ENCODE peak calls at places on chromosomes 12 and 14, in four cellular contexts. B is K562, X is GM12878, L is neural progenitor cell. G is an unnamed sample.

GRCh38 chr12:56315256-56315625 is 547 bp downstream of the CNPY2 start:
- DNase-seq in X (no peak), L (peak), B (peak), G (peak)

GRCh38 chr14:78316058-78316457 is 145.9 kb downstream of the NRXN3 start:
- DNase-seq in L (peak), B (no peak), X (no peak), G (no peak)

GRCh38 chr12:62767946-62768345 is 167.0 kb downstream of the PPM1H start:
- DNase-seq in L (no peak), B (no peak), X (no peak), G (no peak)

GRCh38 chr12:123923038-123923437 is 49.6 kb downstream of the CCDC92 start:
- DNase-seq in X (no peak), B (no peak), L (no peak), G (no peak)

GRCh38 chr12:109539508-109539907 is 33.8 kb downstream of the MMAB start:
- DNase-seq in L (no peak), X (no peak), B (no peak), G (no peak)

GRCh38 chr12:48779869-48780268 is 9.0 kb downstream of the ADCY6 start:
- DNase-seq in X (no peak), B (peak), L (no peak), G (no peak)

GRCh38 chr12:105077435-105077834 is 6.8 kb downstream of the ALDH1L2 start:
- DNase-seq in X (no peak), L (no peak), B (no peak), G (no peak)

GRCh38 chr14:49727171-49727570 is 34.3 kb downstream of the KLHDC1 start:
- DNase-seq in X (no peak), L (no peak), B (no peak), G (no peak)

GRCh38 chr12:88934163-88934747 is 354.0 kb upstream of the KITLG start:
- DNase-seq in B (no peak), X (no peak), L (no peak), G (no peak)

GRCh38 chr14:100526057-100526456 is 61.2 kb downstream of the BEGAIN start:
- DNase-seq in B (no peak), X (no peak), L (no peak), G (no peak)

GRCh38 chr14:61812347-61813100 is 50.3 kb downstream of the SNAPC1 start:
- DNase-seq in L (peak), B (no peak), X (no peak), G (peak)

GRCh38 chr14:22558221-22558913 is 30.7 kb downstream of the DAD1 start:
- DNase-seq in B (peak), L (peak), X (no peak), G (peak)

GRCh38 chr14:52778702-52779101 is 12.7 kb downstream of the GNPNAT1 start:
- DNase-seq in B (no peak), L (no peak), X (no peak), G (no peak)

GRCh38 chr14:100738269-100738691 is 11.6 kb downstream of the DLK1 start:
- DNase-seq in L (no peak), X (no peak), B (no peak), G (no peak)

GRCh38 chr12:94640134-94640928 is 10.0 kb downstream of the TMCC3 start:
- DNase-seq in X (peak), B (no peak), L (no peak), G (no peak)

GRCh38 chr12:17928708-17929366 is 161.2 kb downstream of the RERGL start:
- DNase-seq in L (peak), B (no peak), X (no peak), G (peak)

GRCh38 chr12:14871886-14872285 is 13.8 kb downstream of the MGP start:
- DNase-seq in X (no peak), L (no peak), B (no peak), G (no peak)

GRCh38 chr14:81031488-81031887 is 76.1 kb downstream of the TSHR start:
- DNase-seq in L (no peak), X (no peak), B (no peak), G (no peak)

GRCh38 chr14:29463727-29464370 is 463.8 kb downstream of the PRKD1 start:
- DNase-seq in B (no peak), X (no peak), L (peak), G (peak)

GRCh38 chr14:51464411-51464810 is 187.3 kb upstream of the FRMD6 start:
- DNase-seq in X (no peak), B (no peak), L (no peak), G (no peak)

GRCh38 chr14:72061718-72062117 is 129.5 kb downstream of the RGS6 start:
- DNase-seq in B (no peak), X (no peak), L (no peak), G (no peak)

GRCh38 chr14:50103558-50103957 is 12.8 kb downstream of the VCPKMT start:
- DNase-seq in X (no peak), B (no peak), L (no peak), G (no peak)

DNA sequence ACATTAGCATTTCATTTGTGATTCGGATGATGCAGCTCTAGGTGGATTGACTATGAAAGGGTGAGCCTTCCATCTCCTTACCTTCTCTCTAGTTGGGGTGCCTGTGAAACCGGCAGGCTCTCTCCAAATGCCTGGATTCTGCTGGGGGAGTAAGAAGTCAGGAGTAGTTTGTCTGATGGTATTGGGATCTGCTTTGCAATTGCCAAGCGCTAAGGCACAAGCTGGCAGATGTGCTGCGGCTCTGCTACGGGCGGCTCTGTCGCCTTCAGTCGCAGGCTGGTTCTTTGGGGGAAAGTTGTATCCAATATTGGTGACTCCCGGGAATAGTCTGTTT is 2.4 kb downstream of the RMST start:
- DNase-seq in L (peak), X (no peak), B (no peak), G (peak)
- TF ChIP-seq EZH2 in L (no peak), X (no peak), B (no peak), G (no peak)

GRCh38 chr14:96038558-96038919 is 623 bp upstream of the C14orf132 start:
- DNase-seq in B (no peak), X (no peak), L (peak), G (peak)

GRCh38 chr14:96039633-96040311 is 610 bp downstream of the C14orf132 start:
- DNase-seq in B (no peak), L (peak), X (no peak), G (peak)

GRCh38 chr14:96040836-96041371 is 1.7 kb downstream of the C14orf132 start:
- DNase-seq in L (no peak), X (no peak), B (no peak), G (no peak)

GRCh38 chr14:96037891-96038557 is 1.1 kb upstream of the C14orf132 start:
- DNase-seq in X (no peak), L (no peak), B (no peak), G (peak)

DNA sequence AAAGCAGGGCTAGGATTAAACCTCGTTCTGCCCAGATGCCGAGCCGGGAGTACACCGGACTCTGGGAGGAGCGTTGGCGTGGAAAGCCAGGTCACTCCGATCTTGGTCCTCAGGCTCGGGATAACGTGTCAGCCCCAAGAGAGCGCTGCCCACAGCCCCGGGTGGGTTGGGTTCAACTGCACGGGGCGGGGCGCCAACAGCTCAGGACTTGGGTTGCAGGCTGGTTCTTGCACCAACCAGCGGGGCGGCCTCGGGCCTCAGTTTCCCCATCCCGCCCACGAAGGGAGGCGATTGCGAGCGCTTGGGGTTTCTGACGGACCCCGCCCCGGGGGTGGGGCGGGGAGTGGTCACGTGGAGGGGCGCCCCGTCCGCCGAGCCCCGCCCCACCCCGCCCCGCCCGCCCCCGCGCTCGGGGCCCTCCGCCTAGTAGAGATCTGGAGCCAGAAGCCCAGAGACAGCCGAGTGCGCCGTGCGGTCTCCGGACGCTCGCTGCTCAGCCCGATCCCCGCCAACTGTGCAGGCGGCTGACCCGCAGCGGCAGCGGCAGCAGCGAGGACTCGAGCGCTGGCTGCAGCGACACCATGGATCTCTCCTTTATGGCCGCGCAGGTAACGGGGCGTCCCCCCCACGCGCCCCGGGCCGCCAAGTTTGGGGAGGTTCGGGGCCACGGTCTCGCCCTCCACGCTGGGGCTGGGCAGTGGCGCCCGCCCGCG is at the start of gene C14orf132:
- DNase-seq in L (peak), B (peak), X (no peak), G (peak)
- H3K27ac ChIP-seq in L (no peak), B (no peak), X (no peak), G (no peak)

DNA sequence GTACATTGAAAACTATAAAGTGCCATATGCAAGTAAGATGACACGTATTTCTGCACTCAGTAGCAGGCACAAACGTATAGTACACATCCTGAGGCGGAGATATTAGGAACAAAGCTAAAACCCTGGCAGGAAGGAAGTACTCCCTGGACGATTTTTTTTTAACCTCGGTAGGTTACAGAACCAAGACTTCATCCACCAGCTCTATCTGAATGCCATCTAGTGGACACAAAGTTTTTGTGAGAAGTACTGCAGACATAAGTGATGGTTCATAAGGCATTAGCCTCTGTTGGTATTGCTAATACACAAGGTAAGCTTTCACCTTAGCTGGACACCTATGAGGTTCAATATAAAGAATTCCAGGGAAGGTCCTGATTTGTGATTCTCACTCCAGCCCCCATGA is 83.0 kb upstream of the CCDC196 start:
- DNase-seq in X (no peak), L (peak), B (peak), G (peak)
- TF ChIP-seq CTCF in X (peak), L (peak), B (no peak), G (peak)

GRCh38 chr12:64496839-64497400 is 45.0 kb downstream of the TBK1 start:
- DNase-seq in L (no peak), B (no peak), X (no peak), G (no peak)

GRCh38 chr12:64491718-64492117 is 39.8 kb downstream of the TBK1 start:
- DNase-seq in L (no peak), X (no peak), B (no peak), G (no peak)

GRCh38 chr12:64497484-64497883 is 45.6 kb downstream of the TBK1 start:
- DNase-seq in X (no peak), B (no peak), L (no peak), G (no peak)

GRCh38 chr12:64497903-64498302 is 46.0 kb downstream of the TBK1 start:
- DNase-seq in L (no peak), X (no peak), B (no peak), G (no peak)

GRCh38 chr12:64494998-64495729 is 43.2 kb downstream of the TBK1 start:
- DNase-seq in X (no peak), B (no peak), L (no peak), G (no peak)
- TF ChIP-seq EZH2 in X (no peak), B (no peak), L (no peak), G (no peak)

GRCh38 chr12:6494351-6494743 is 445 bp downstream of the NCAPD2 start:
- DNase-seq in B (no peak), L (no peak), X (no peak), G (peak)

GRCh38 chr12:6493580-6494350 is at the start of gene NCAPD2:
- DNase-seq in L (peak), B (peak), X (peak), G (peak)

GRCh38 chr12:6500466-6500865 is 6.6 kb downstream of the NCAPD2 start:
- DNase-seq in B (no peak), L (no peak), X (no peak), G (no peak)

GRCh38 chr12:6492838-6493579 is at the start of gene MRPL51:
- DNase-seq in B (peak), L (peak), X (peak), G (peak)

GRCh38 chr12:6494968-6495367 is 1.1 kb downstream of the NCAPD2 start:
- DNase-seq in L (no peak), X (no peak), B (peak), G (no peak)
- H3K27ac ChIP-seq in L (no peak), X (peak), B (peak), G (no peak)

GRCh38 chr12:5073838-5074237 is 30.2 kb downstream of the KCNA5 start:
- DNase-seq in B (peak), X (no peak), L (peak), G (peak)
- TF ChIP-seq CTCF in B (peak), X (peak), L (peak), G (peak)

DNA sequence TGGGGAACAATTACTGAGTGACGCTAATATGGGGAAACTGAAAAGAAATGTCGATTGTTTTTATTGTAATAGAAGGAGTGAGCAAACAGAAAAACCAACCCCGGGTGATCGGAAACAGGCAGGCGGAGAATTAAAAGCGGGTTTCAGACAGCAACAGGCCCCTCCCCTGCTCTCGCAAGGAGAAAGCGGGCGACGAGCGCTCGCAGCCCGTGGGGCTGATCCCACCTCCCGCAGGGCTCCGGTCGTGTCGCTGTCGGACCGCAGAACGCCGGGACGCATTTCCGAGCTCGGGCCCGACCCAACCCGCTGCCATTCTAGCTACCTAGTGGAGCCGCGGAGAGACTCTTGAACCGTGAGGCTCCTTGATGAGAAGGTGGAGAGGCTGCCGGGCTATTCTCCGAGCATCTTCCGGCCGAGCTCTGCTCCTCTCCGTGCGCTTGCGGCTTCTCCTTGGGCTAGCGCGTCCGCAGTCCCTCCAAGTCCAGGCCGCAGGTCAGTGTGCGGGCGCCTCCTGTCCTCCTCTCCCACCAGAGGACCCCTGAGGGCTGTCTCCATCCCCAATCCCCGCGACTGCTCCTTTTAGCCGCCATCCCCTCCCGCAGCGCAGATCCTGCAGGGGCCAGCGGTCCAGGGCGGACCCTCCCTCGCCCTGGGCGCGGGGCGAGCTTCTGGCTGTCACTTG is 4.1 kb upstream of the PAX9 start:
- DNase-seq in L (peak), B (no peak), X (no peak), G (peak)
- TF ChIP-seq EZH2 in L (peak), B (no peak), X (no peak), G (peak)

DNA sequence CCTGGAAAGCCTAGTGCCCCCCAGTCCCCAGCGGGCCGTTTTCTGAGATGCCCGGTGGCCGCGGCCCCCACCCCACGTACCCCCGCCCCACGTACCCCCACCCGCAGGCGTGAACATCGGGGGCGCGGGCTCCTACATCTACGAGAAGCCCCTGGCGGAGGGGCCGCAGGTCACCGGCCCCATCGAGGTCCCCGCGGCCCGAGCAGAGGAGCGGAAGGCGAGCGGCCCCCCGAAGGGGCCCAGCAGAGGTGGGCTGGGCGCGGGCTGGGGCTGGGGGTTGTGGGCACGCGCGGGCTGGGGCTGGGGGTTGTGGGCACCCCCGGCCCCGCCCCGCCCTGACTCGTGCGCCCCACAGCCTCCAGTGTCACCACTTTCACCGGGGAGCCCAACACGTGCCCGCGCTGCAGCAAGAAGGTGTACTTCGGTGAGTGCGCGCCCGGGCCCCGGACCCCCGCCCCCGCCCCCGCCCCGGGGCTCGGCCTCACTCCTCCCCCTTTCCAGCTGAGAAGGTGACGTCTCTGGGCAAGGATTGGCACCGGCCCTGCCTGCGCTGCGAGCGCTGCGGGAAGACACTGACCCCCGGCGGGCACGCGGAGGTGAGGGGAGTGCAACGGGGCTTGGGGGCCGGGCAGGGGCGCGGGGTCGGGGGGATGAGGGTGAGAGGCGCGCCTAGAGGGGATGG is 4.1 kb downstream of the CRIP2 start:
- DNase-seq in L (peak), B (no peak), X (no peak), G (peak)
- H3K27ac ChIP-seq in L (no peak), B (no peak), X (no peak), G (no peak)

DNA sequence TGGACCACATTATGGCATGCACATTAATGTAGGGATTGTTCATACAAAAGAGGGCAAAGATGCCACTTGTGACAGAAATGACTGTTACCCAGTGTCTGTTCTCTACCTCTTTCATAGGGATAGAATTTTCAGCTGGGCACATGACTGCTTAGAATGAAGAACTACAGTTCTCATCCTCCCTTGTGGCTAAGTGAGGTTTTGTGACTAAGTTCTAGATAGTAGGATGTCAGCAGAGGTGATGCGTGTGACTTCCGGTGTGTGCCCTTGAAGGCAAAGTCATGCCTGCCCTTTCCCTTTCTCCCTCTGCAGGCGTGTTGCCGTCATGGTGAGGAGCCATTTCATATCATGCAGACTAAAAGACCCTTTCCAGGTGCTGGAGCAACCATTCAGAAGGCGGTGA is 99.3 kb downstream of the CACNA1C start:
- DNase-seq in X (peak), L (no peak), B (no peak), G (no peak)
- TF ChIP-seq CTCF in X (no peak), L (no peak), B (no peak), G (no peak)

GRCh38 chr12:53994691-53995310 is 5.2 kb upstream of the HOXC9 start:
- DNase-seq in B (peak), L (no peak), X (no peak), G (peak)

GRCh38 chr12:53994268-53994690 is 5.7 kb upstream of the HOXC9 start:
- DNase-seq in X (no peak), B (peak), L (no peak), G (no peak)

GRCh38 chr12:53996188-53996885 is 3.6 kb upstream of the HOXC9 start:
- DNase-seq in L (no peak), X (no peak), B (peak), G (peak)

GRCh38 chr12:53996886-53997217 is 3.1 kb upstream of the HOXC9 start:
- DNase-seq in L (no peak), X (no peak), B (no peak), G (no peak)

DNA sequence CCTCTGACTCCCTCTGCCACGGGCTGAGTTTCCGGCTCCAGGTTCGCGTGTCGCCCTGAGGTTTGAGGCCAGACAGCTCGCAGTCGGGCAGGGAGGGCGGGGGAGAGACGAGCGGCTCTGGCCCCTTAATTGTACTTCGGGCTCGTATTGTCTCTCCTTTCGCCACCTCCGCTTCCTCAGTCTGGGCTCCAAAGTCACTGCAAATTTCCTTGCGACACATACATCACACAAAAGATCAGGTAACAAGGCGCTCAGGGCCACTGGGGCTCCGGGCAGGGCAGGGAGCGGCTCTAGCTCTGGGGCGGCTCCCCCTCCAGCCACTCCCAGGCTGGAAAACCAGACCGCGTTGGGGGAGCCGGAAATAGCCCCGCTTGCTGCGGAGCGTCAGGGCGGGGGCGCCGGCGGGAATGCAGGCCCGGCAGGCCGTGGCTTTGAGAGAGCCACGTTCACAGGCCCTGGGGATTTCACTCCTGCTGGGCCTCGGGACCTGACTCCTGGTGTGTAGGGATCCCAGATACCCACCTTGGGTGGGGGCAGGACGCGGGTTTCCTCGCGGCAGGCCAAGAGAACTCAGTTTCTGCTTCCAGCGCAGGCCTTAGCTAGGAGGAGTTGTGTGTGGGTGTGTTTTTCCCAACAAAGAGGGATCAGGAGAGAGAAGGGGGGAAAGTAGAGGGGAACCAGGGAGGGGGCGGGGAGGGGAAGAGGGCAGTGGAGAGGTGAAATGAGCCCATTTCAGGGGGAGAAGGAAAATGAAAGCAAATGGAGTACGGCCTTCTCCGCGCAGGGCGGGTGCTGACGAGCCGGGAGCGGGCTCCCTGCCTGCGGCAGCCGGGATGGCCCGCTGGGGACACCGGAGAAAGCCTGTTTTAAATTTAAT is 4.4 kb upstream of the HOXC9 start:
- DNase-seq in X (no peak), L (no peak), B (peak), G (peak)
- TF ChIP-seq EZH2 in X (no peak), L (peak), B (no peak), G (peak)

G was measured in GM23338.